ENCODE peak calls at places on chromosomes 6 and 20, in seven cellular contexts. J is spleen; E is substantia nigra; M is GM20000; B is mesenteric fat pad; V is ELR; N is NK-92 treated with Interleukin-12 subunit alpha and Interleukin-12 subunit beta, amount 100 ng/mL, for 24 hours. O is an unnamed sample.

GRCh38 chr6:123127807-123128206 is 131.8 kb downstream of the CLVS2 start:
- DNase-seq in J (no peak), E (no peak), M (no peak), B (no peak), V (no peak), N (no peak), O (no peak)

GRCh38 chr20:23086056-23086551 is at the start of gene CD93:
- DNase-seq in J (peak), E (no peak), M (peak), B (no peak), V (no peak), N (peak), O (peak)

GRCh38 chr20:32481311-32482103 is 103.6 kb downstream of the NOL4L start:
- DNase-seq in J (peak), E (no peak), M (peak), B (no peak), V (no peak), N (no peak), O (no peak)

GRCh38 chr6:17015551-17016381 is 86.1 kb upstream of the STMND1 start:
- DNase-seq in J (peak), E (no peak), M (no peak), B (no peak), V (no peak), N (no peak), O (no peak)

GRCh38 chr20:46324960-46325703 is 16.8 kb upstream of the CDH22 start:
- DNase-seq in J (no peak), E (no peak), M (no peak), B (no peak), V (peak), N (no peak), O (peak)

GRCh38 chr6:118660218-118660569 is 8.8 kb upstream of the CEP85L start:
- DNase-seq in J (no peak), E (no peak), M (no peak), B (no peak), V (peak), N (no peak), O (no peak)

GRCh38 chr6:7971499-7971898 is 60.9 kb upstream of the TXNDC5 start:
- DNase-seq in J (no peak), E (no peak), M (no peak), B (no peak), V (no peak), N (no peak), O (no peak)

GRCh38 chr6:132805548-132805947 is 7.1 kb upstream of the SLC18B1 start:
- DNase-seq in J (no peak), E (no peak), M (no peak), B (no peak), V (no peak), N (no peak), O (no peak)

GRCh38 chr6:25659633-25660368 is 7.8 kb downstream of the SCGN start:
- DNase-seq in J (no peak), E (no peak), M (no peak), B (no peak), V (no peak), N (no peak), O (no peak)